ENCODE peak calls at places on chromosomes 4 and X, in ten cellular contexts. Z is stomach, H is A549, Y is astrocyte, F is heart right ventricle, T is ovary, K is left lung, A is keratinocyte, B is uterus, S is psoas muscle. R is an unnamed sample. For H3K4me1, the result is how much of the 10 kb centered on the place peaks cover.

GRCh38 chrX:11100281-11101035 is 10.7 kb upstream of the HCCS start:
- DNase-seq in Z (peak), H (peak), Y (peak), F (no peak), T (peak), K (no peak), A (no peak), B (peak), S (no peak), R (peak)

GRCh38 chr4:55381502-55381901 is 14.3 kb upstream of the TMEM165 start:
- DNase-seq in Z (no peak), H (no peak), Y (no peak), F (no peak), T (no peak), K (no peak), A (no peak), B (no peak), S (no peak), R (no peak)

GRCh38 chrX:112536544-112536943 is 143.2 kb downstream of the LHFPL1 start:
- DNase-seq in Z (no peak), H (no peak), Y (peak), F (no peak), T (no peak), K (no peak), A (no peak), B (no peak), S (no peak), R (no peak)

GRCh38 chr4:109378511-109378910 is 55.1 kb upstream of the SEC24B start:
- DNase-seq in Z (no peak), H (no peak), Y (no peak), F (no peak), T (no peak), K (no peak), A (no peak), B (no peak), S (no peak), R (no peak)

GRCh38 chr4:181952478-181952877 is 290.7 kb upstream of the TENM3 start:
- DNase-seq in Z (no peak), H (peak), Y (peak), F (no peak), T (no peak), K (no peak), A (peak), B (no peak), S (no peak), R (no peak)

GRCh38 chrX:11528623-11529022 is 137.1 kb downstream of the ARHGAP6 start:
- DNase-seq in Z (no peak), H (no peak), Y (no peak), F (no peak), T (no peak), K (no peak), A (no peak), B (no peak), S (no peak), R (no peak)

GRCh38 chrX:10633722-10634121 is 13.3 kb upstream of the MID1 start:
- DNase-seq in Z (no peak), H (peak), Y (peak), F (no peak), T (no peak), K (no peak), A (peak), B (peak), S (peak), R (peak)

GRCh38 chrX:87160435-87161010 is 357.1 kb upstream of the KLHL4 start:
- DNase-seq in Z (no peak), H (no peak), Y (no peak), F (no peak), T (no peak), K (no peak), A (no peak), B (no peak), S (no peak), R (no peak)

GRCh38 chr4:74133786-74134499 is 24.0 kb upstream of the MTHFD2L start:
- DNase-seq in Z (peak), H (peak), Y (peak), F (peak), T (peak), K (peak), A (peak), B (peak), S (peak), R (peak)

GRCh38 chr4:162494935-162495334 is 331.1 kb upstream of the FSTL5 start:
- DNase-seq in Z (no peak), H (no peak), Y (no peak), F (no peak), T (no peak), K (no peak), A (no peak), B (no peak), S (no peak), R (no peak)

GRCh38 chrX:24774650-24775049 is 80.9 kb downstream of the POLA1 start:
- DNase-seq in Z (no peak), H (no peak), Y (no peak), F (no peak), T (no peak), K (no peak), A (no peak), B (no peak), S (no peak), R (peak)

GRCh38 chr4:89248879-89249281 is 58.7 kb downstream of the GPRIN3 start:
- DNase-seq in Z (no peak), H (no peak), Y (no peak), F (no peak), T (no peak), K (no peak), A (no peak), B (no peak), S (no peak), R (no peak)

GRCh38 chr4:1593881-1594345 is 90.2 kb downstream of the FAM53A start:
- DNase-seq in Z (no peak), H (no peak), Y (no peak), F (peak), T (no peak), K (no peak), A (no peak), B (no peak), S (no peak), R (no peak)

GRCh38 chrX:21926527-21927278 is 13.8 kb upstream of the SMS start:
- DNase-seq in Z (no peak), H (peak), Y (peak), F (no peak), T (no peak), K (no peak), A (peak), B (no peak), S (no peak), R (peak)

GRCh38 chrX:139106111-139106510 is 394.6 kb upstream of the FGF13 start:
- DNase-seq in Z (no peak), H (no peak), Y (peak), F (no peak), T (no peak), K (no peak), A (no peak), B (no peak), S (peak), R (no peak)

GRCh38 chrX:19863237-19864223 is 23.9 kb downstream of the SH3KBP1 start:
- DNase-seq in Z (no peak), H (no peak), Y (peak), F (peak), T (no peak), K (no peak), A (no peak), B (no peak), S (no peak), R (no peak)

GRCh38 chrX:119687661-119688413 is 5.1 kb downstream of the SEPTIN6 start:
- DNase-seq in Z (no peak), H (no peak), Y (no peak), F (no peak), T (no peak), K (no peak), A (no peak), B (no peak), S (no peak), R (no peak)

GRCh38 chrX:119688856-119689455 is 4.0 kb downstream of the SEPTIN6 start:
- DNase-seq in Z (no peak), H (no peak), Y (no peak), F (no peak), T (no peak), K (no peak), A (no peak), B (no peak), S (no peak), R (no peak)

GRCh38 chrX:119685225-119686066 is 7.5 kb downstream of the SEPTIN6 start:
- DNase-seq in Z (no peak), H (no peak), Y (no peak), F (peak), T (no peak), K (no peak), A (no peak), B (no peak), S (no peak), R (no peak)

GRCh38 chrX:119684916-119685224 is 8.1 kb downstream of the SEPTIN6 start:
- DNase-seq in Z (no peak), H (no peak), Y (no peak), F (no peak), T (no peak), K (no peak), A (no peak), B (no peak), S (no peak), R (no peak)

GRCh38 chrX:119686087-119686639 is 6.8 kb downstream of the SEPTIN6 start:
- DNase-seq in Z (no peak), H (no peak), Y (no peak), F (no peak), T (no peak), K (no peak), A (no peak), B (no peak), S (peak), R (peak)
- H3K4me3 ChIP-seq in Z (no peak), H (no peak), Y (no peak), F (no peak), T (no peak), K (no peak), A (no peak), B (no peak), S (no peak), R (no peak)

DNA sequence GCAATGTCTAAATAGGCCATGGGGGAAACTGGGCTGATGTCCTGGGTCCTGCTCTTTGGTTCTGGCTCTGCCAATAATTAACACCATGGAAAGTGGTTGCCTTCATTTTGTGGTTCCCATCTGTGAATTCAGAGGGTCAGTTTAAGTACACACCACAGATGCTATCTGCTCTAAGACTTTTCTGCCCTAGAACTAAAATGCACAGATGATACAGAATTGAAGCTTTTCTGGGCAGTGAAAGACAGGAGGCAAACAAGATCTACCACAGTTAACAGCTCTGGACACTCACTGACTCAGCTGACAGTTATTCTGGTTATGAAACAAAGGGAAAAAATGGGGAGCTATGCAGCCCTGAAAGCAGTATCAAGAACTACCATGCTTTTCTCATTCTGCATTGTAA is 37.3 kb downstream of the APBB2 start:
- DNase-seq in Z (no peak), H (no peak), Y (peak), F (no peak), T (no peak), K (no peak), A (no peak), B (no peak), S (no peak), R (no peak)
- H3K4me1 ChIP-seq in Z (half or more), H (under half), Y (under half), F (under half), T (under half), K (under half), A (under half), B (under half), S (under half), R (under half)

GRCh38 chr4:185838514-185839203 is 26.7 kb upstream of the SORBS2 start:
- DNase-seq in Z (no peak), H (no peak), Y (no peak), F (no peak), T (no peak), K (no peak), A (no peak), B (no peak), S (no peak), R (no peak)
- H3K4me3 ChIP-seq in Z (no peak), H (no peak), Y (no peak), F (no peak), T (no peak), K (no peak), A (no peak), B (no peak), S (no peak), R (no peak)

GRCh38 chr4:53019485-53020382 is 157.6 kb downstream of the RASL11B start:
- DNase-seq in Z (no peak), H (peak), Y (peak), F (no peak), T (no peak), K (no peak), A (no peak), B (peak), S (no peak), R (peak)
- H3K4me1 ChIP-seq in Z (under half), H (under half), Y (under half), F (under half), T (under half), K (under half), A (under half), B (under half), S (under half), R (under half)

R was measured in cardiac muscle cell.